ENCODE peak calls at places on chromosomes 3 and 15, in seven cellular contexts. J is SK-N-SH, C is GM12878, D is H1, U is HepG2, K is NT2/D1, S is HCT116. H is an unnamed sample.

GRCh38 chr3:8201886-8202285 is 299.7 kb upstream of the LMCD1 start:
- DNase-seq in S (no peak), C (no peak), J (no peak), D (no peak), K (no peak), U (no peak), H (no peak)

GRCh38 chr15:73078722-73079121 is 26.5 kb downstream of the NEO1 start:
- DNase-seq in J (no peak), U (peak), S (no peak), D (no peak), C (no peak), K (no peak), H (no peak)

GRCh38 chr3:50737511-50738251 is 63.0 kb downstream of the DOCK3 start:
- DNase-seq in S (no peak), K (no peak), D (no peak), J (no peak), U (no peak), C (no peak), H (no peak)

GRCh38 chr3:111690242-111690641 is 95.1 kb upstream of the ZBED2 start:
- DNase-seq in J (no peak), S (no peak), D (no peak), C (no peak), K (no peak), U (no peak), H (no peak)

GRCh38 chr3:179324270-179324754 is 1.5 kb downstream of the ZNF639 start:
- DNase-seq in S (no peak), D (no peak), C (no peak), U (no peak), J (peak), K (no peak), H (peak)

GRCh38 chr3:183224581-183224980 is 28.5 kb upstream of the B3GNT5 start:
- DNase-seq in C (no peak), K (no peak), D (no peak), S (no peak), J (no peak), U (no peak), H (no peak)

GRCh38 chr15:99556010-99556409 is 9.8 kb upstream of the MEF2A start:
- DNase-seq in U (no peak), C (no peak), K (no peak), D (no peak), S (no peak), J (peak), H (no peak)

GRCh38 chr3:100891827-100892226 is 101.4 kb downstream of the ABI3BP start:
- DNase-seq in J (no peak), C (no peak), S (no peak), U (no peak), D (no peak), K (no peak), H (no peak)

GRCh38 chr15:36914466-36914865 is 185.9 kb downstream of the MEIS2 start:
- DNase-seq in J (no peak), S (no peak), U (no peak), D (no peak), C (no peak), K (no peak), H (no peak)

GRCh38 chr3:29022976-29023375 is 257.9 kb upstream of the RBMS3 start:
- DNase-seq in D (no peak), U (no peak), K (no peak), C (no peak), S (no peak), J (no peak), H (no peak)

GRCh38 chr3:113129168-113129567 is 82.2 kb upstream of the BOC start:
- DNase-seq in S (no peak), U (no peak), K (no peak), D (no peak), C (no peak), J (no peak), H (no peak)

GRCh38 chr15:26971303-26972018 is 480 bp downstream of the GABRG3 start:
- DNase-seq in U (no peak), K (no peak), C (no peak), S (no peak), J (peak), D (no peak), H (no peak)

GRCh38 chr3:113136071-113136470 is 75.3 kb upstream of the BOC start:
- DNase-seq in D (no peak), J (no peak), U (no peak), K (no peak), C (no peak), S (peak), H (peak)

GRCh38 chr3:61938878-61939549 is 377.6 kb downstream of the PTPRG start:
- DNase-seq in U (no peak), C (no peak), D (no peak), K (no peak), S (no peak), J (no peak), H (no peak)

GRCh38 chr15:82688691-82689090 is 21.0 kb downstream of the AP3B2 start:
- DNase-seq in D (no peak), C (no peak), K (no peak), U (no peak), S (no peak), J (no peak), H (no peak)

GRCh38 chr15:63363292-63363691 is 18.4 kb downstream of the CA12 start:
- DNase-seq in U (no peak), K (no peak), D (no peak), S (no peak), C (no peak), J (no peak), H (peak)

GRCh38 chr15:63362873-63363272 is 18.8 kb downstream of the CA12 start:
- DNase-seq in J (no peak), S (no peak), U (no peak), K (no peak), D (no peak), C (no peak), H (no peak)

GRCh38 chr15:63366451-63366850 is 15.2 kb downstream of the CA12 start:
- DNase-seq in C (no peak), J (no peak), U (no peak), S (no peak), K (no peak), D (no peak), H (no peak)

GRCh38 chr15:63364293-63365003 is 17.2 kb downstream of the CA12 start:
- DNase-seq in J (no peak), D (no peak), U (no peak), S (no peak), K (no peak), C (no peak), H (no peak)

GRCh38 chr15:63365004-63365555 is 16.6 kb downstream of the CA12 start:
- DNase-seq in K (no peak), D (no peak), C (no peak), J (no peak), U (no peak), S (no peak), H (no peak)
- TF ChIP-seq YY1 in K (no peak), D (no peak), C (no peak), J (no peak), U (no peak), S (no peak), H (no peak)

GRCh38 chr3:125374501-125374995 is 577 bp downstream of the ZNF148 start:
- DNase-seq in K (peak), D (no peak), C (no peak), U (peak), S (no peak), J (peak), H (no peak)

GRCh38 chr3:125378762-125379161 is 3.6 kb upstream of the ZNF148 start:
- DNase-seq in J (no peak), K (no peak), S (no peak), D (no peak), U (peak), C (no peak), H (no peak)

GRCh38 chr3:125379483-125379882 is 4.4 kb upstream of the ZNF148 start:
- DNase-seq in J (no peak), D (no peak), S (no peak), U (no peak), C (no peak), K (no peak), H (no peak)

GRCh38 chr3:125374996-125375941 is at the start of gene ZNF148:
- DNase-seq in U (peak), K (peak), C (peak), J (peak), S (peak), D (peak), H (peak)

GRCh38 chr3:125375950-125376679 is 990 bp upstream of the ZNF148 start:
- DNase-seq in C (no peak), D (no peak), U (peak), S (no peak), K (no peak), J (peak), H (no peak)
- TF ChIP-seq YY1 in C (no peak), D (no peak), U (no peak), S (no peak), K (no peak), J (no peak), H (no peak)

GRCh38 chr3:190238871-190239270 is 83.4 kb downstream of the CLDN1 start:
- DNase-seq in J (no peak), U (no peak), K (no peak), D (no peak), S (no peak), C (no peak), H (no peak)
- TF ChIP-seq YY1 in J (no peak), U (no peak), K (no peak), D (no peak), S (no peak), C (no peak), H (no peak)

GRCh38 chr3:195385526-195385925 is 57.3 kb downstream of the ACAP2 start:
- DNase-seq in S (no peak), U (no peak), C (no peak), K (peak), D (no peak), J (no peak), H (no peak)
- TF ChIP-seq YY1 in S (no peak), U (no peak), C (no peak), K (no peak), D (no peak), J (no peak), H (no peak)

DNA sequence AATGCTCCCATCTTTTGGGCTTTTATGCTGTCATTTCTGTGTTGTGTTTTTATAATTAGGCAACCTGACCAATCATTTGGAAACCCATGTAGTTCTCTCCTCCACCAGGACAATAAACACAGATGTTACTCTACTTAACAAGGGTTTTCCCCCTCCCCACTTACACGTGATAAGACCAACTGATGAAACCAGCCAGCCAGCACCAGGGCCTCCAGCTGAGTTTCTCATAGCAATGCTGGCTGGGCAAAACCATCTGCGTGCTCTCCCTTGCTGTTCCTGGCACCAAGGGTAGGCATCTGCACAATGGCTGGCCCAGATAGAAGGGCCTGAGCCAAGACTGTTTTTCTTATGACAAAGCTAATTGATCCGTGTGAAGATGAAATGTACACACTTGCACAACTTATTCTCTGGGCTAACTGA is 310.4 kb downstream of the PLCL2 start:
- DNase-seq in S (no peak), C (peak), D (no peak), K (no peak), U (no peak), J (no peak), H (no peak)
- TF ChIP-seq YY1 in S (no peak), C (peak), D (no peak), K (no peak), U (no peak), J (no peak), H (no peak)

GRCh38 chr3:194223951-194224350 is 88.0 kb downstream of the HES1 start:
- DNase-seq in S (no peak), J (no peak), D (no peak), K (no peak), U (no peak), C (no peak), H (no peak)

GRCh38 chr3:194219826-194220407 is 84.0 kb downstream of the HES1 start:
- DNase-seq in S (no peak), K (no peak), U (no peak), D (no peak), J (no peak), C (no peak), H (no peak)

GRCh38 chr3:194220776-194221735 is 85.1 kb downstream of the HES1 start:
- DNase-seq in D (no peak), C (no peak), U (no peak), J (no peak), K (no peak), S (no peak), H (no peak)

GRCh38 chr3:194215392-194215791 is 79.4 kb downstream of the HES1 start:
- DNase-seq in D (no peak), K (no peak), J (no peak), S (no peak), U (no peak), C (no peak), H (no peak)

DNA sequence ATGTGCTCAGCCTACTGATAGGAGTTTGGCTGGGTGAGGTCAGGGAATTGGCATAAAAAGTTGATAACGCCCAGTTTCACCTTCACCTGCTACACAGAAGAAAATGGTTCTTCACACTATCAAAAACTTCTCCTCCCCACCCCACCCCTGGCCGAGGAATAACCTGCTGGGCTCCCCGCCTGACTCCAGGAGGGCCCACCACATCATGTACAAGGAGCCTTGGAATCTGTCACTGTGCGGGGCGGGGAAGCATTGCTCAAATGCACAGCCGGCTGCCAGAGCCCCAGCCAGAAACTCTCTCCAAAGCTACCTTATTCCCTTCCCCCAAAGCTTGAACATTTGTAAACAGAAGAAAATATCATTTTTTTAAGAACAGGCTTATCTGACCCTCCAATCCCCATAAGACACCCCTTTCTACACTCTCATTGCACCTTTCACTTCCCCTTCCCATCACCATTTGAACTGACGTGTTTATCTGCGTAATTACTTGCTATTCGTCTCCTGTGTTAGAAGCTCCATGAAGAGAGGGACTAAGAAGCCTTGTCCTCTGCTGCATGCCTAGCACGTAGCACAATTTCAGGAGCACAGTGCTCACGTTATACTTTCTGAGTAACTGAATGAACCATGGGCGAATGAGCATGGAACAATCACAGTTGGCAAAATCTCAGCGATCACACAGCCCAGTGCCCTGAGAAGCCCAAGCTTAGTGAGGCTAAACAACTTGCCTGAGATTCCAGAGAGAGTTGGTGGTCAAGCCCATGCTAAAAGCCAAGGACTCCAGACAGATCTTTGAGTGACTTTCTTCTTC is 82.9 kb downstream of the HES1 start:
- DNase-seq in J (no peak), C (no peak), D (no peak), K (no peak), U (no peak), S (no peak), H (no peak)
- TF ChIP-seq YY1 in J (no peak), C (no peak), D (no peak), K (no peak), U (no peak), S (no peak), H (no peak)

DNA sequence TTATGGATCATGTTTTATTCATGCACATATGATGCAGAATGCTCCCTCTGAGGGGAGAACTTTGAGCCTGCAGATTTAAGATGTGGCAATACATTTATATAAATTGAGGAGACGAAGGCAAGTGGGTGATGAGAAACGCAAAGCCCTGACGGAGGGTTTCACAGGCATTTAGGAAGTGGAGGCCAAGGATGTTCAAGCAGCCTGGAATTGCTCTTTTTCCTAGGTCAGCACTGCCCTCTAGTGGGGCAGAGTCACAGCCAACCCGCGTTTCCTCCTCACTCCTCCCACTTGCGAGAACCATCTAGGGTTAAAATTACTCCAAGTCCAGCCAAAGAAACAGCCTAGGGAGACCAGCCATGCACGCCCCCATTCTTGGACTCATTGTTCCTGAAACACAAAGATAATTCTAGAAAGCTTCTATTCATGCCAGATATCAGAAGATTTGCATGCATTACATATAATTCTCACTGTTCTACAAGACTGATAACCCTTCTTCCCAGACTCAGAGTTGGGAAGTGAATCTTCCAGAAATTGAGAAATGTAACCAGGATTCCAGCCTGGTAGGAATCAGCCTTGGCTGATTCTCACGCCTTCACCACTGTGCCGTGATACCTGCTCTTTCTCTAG is 228.8 kb downstream of the SLCO3A1 start:
- DNase-seq in K (peak), U (peak), D (peak), C (no peak), J (peak), S (peak), H (peak)
- TF ChIP-seq YY1 in K (no peak), U (no peak), D (no peak), C (no peak), J (no peak), S (no peak), H (no peak)

GRCh38 chr3:71341721-71342120 is 241.8 kb downstream of the FOXP1 start:
- DNase-seq in U (no peak), K (no peak), S (no peak), C (no peak), D (no peak), J (no peak), H (no peak)

GRCh38 chr3:71348831-71349230 is 234.7 kb downstream of the FOXP1 start:
- DNase-seq in C (no peak), U (no peak), D (no peak), J (no peak), S (no peak), K (no peak), H (no peak)

GRCh38 chr3:71350998-71351397 is 232.5 kb downstream of the FOXP1 start:
- DNase-seq in S (no peak), U (no peak), D (no peak), C (no peak), J (no peak), K (no peak), H (no peak)

GRCh38 chr3:71348001-71348632 is 235.4 kb downstream of the FOXP1 start:
- DNase-seq in U (no peak), J (no peak), S (no peak), K (no peak), D (no peak), C (no peak), H (no peak)

DNA sequence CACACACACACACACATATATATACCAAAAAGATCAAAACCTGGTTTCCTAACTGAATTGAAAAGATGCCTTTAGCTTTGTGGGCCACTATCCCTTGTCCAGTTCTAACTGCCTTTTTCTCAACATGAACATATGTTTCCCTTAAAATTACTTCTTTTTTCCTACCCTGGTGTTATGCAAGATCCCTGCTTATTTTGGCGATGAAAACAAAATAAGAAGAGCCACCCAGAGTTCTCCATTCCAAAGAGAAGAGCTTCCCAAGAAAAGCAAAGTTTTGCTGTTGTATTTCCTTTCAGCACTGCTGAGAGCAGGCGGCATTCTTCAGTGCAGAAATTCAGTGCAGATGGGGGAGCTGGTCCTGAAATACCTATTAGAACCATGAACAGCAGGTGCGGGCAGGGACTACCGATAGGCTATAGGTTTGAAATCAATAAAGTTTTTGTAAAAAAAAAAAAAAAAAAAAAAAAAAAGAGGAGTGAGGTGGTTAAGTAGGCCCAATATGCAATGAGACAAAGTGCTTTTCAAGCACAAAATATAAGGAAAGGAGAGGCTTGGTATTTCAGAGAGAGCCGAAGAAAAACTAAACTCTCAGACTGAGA is 238.0 kb downstream of the FOXP1 start:
- DNase-seq in C (no peak), S (no peak), U (no peak), D (no peak), K (no peak), J (no peak), H (no peak)
- TF ChIP-seq YY1 in C (no peak), S (no peak), U (no peak), D (no peak), K (no peak), J (no peak), H (no peak)

DNA sequence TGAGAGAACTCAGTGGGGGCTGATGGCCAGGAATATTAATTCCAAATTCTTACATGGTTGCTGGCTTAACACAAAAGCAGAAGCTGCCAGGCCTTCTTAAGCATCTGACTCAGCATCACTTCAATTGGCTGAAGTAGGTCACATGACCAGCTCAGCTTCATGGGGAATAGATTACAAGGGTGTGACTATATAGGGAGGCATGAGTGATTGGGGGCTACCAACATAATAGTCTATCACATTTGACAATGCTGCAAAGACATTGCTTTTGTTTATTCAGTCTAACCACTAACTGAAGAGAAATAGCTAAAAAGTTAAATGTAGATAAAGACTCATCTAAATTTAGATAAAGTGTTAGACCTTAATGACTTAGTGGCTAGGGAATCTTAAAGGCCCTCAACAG is 101.7 kb upstream of the ANKRD28 start:
- DNase-seq in C (no peak), D (no peak), S (peak), K (no peak), U (no peak), J (no peak), H (peak)
- TF ChIP-seq YY1 in C (no peak), D (no peak), S (no peak), K (no peak), U (no peak), J (no peak), H (no peak)

H was measured in K562.